ENCODE peak calls at places on chromosomes 2 and 18, in five cellular contexts. W is tibial nerve, R is activated T-cell treated with anti-CD3 and anti-CD28 coated beads for 4 hours, G is AG20443, O is MM.1S. F is an unnamed sample.

GRCh38 chr18:12769644-12770440 is 67.0 kb downstream of the PSMG2 start:
- DNase-seq in W (no peak), R (no peak), G (no peak), O (no peak), F (no peak)

GRCh38 chr2:233438573-233439147 is 84.4 kb downstream of the DGKD start:
- DNase-seq in W (no peak), R (no peak), G (no peak), O (no peak), F (no peak)

GRCh38 chr2:40027968-40028367 is 248.9 kb upstream of the THUMPD2 start:
- DNase-seq in W (no peak), R (no peak), G (no peak), O (no peak), F (peak)

GRCh38 chr2:118847447-118848172 is at the start of gene EN1:
- DNase-seq in W (no peak), R (no peak), G (peak), O (no peak), F (peak)

GRCh38 chr18:48797841-48798255 is 152.9 kb downstream of the SMAD7 start:
- DNase-seq in W (no peak), R (no peak), G (no peak), O (no peak), F (no peak)

GRCh38 chr2:189533274-189534035 is 47.1 kb downstream of the SLC40A1 start:
- DNase-seq in W (no peak), R (no peak), G (no peak), O (no peak), F (peak)

GRCh38 chr18:64322189-64322588 is 173.3 kb upstream of the LINC00305 start:
- DNase-seq in W (no peak), R (no peak), G (no peak), O (no peak), F (no peak)

GRCh38 chr2:79511320-79511951 is 1.4 kb upstream of the CTNNA2 start:
- DNase-seq in W (no peak), R (no peak), G (no peak), O (peak), F (peak)

GRCh38 chr18:57630759-57631660 is 9.4 kb upstream of the NARS1 start:
- DNase-seq in W (no peak), R (no peak), G (no peak), O (no peak), F (no peak)

GRCh38 chr2:237512774-237513466 is 25.9 kb downstream of the MLPH start:
- DNase-seq in W (peak), R (peak), G (peak), O (peak), F (peak)

GRCh38 chr18:48472610-48473009 is 63.4 kb upstream of the ZBTB7C start:
- DNase-seq in W (no peak), R (no peak), G (peak), O (no peak), F (peak)

F was measured in AG10803.